ENCODE peak calls at places on chromosomes 4 and X, in five cellular contexts. N is neural progenitor cell, D is astrocyte, O is colonic mucosa, P is fibroblast of lung. F is an unnamed sample. For H3K36me3, the result is how much of the 10 kb centered on the place peaks cover.

GRCh38 chr4:26237916-26238315 is 82.9 kb upstream of the RBPJ start:
- DNase-seq in N (no peak), D (no peak), O (no peak), P (no peak), F (no peak)

GRCh38 chr4:128630881-128631280 is 178.6 kb upstream of the JADE1 start:
- DNase-seq in N (no peak), D (peak), O (no peak), P (peak), F (no peak)

GRCh38 chrX:93673869-93674271 is at the start of gene FAM133A:
- DNase-seq in N (no peak), D (peak), O (no peak), P (peak), F (no peak)

GRCh38 chr4:108473163-108473720 is 147.1 kb upstream of the RPL34 start:
- DNase-seq in N (no peak), D (no peak), O (no peak), P (peak), F (no peak)

GRCh38 chr4:150150545-150151156 is 72.4 kb downstream of the DCLK2 start:
- DNase-seq in N (peak), D (no peak), O (no peak), P (no peak), F (no peak)

GRCh38 chr4:5962416-5962815 is 55.8 kb downstream of the C4orf50 start:
- DNase-seq in N (peak), D (no peak), O (no peak), P (no peak), F (no peak)

GRCh38 chrX:153804621-153805020 is 10.2 kb downstream of the SSR4 start:
- DNase-seq in N (no peak), D (no peak), O (no peak), P (no peak), F (no peak)

GRCh38 chrX:13387656-13388421 is 68.0 kb upstream of the ATXN3L start:
- DNase-seq in N (no peak), D (peak), O (no peak), P (no peak), F (no peak)

GRCh38 chr4:140308366-140309123 is 64.9 kb upstream of the SCOC start:
- DNase-seq in N (no peak), D (peak), O (peak), P (peak), F (no peak)

GRCh38 chr4:4642201-4643025 is 100.6 kb upstream of the STX18 start:
- DNase-seq in N (peak), D (no peak), O (no peak), P (no peak), F (no peak)

GRCh38 chr4:188941524-188942109 is 802.4 kb downstream of the TRIML1 start:
- DNase-seq in N (no peak), D (peak), O (no peak), P (peak), F (no peak)

GRCh38 chr4:18695733-18696527 is 674.4 kb upstream of the LCORL start:
- DNase-seq in N (peak), D (no peak), O (no peak), P (no peak), F (no peak)

GRCh38 chr4:73952352-73952751 is 29.5 kb downstream of the PF4 start:
- DNase-seq in N (no peak), D (no peak), O (no peak), P (no peak), F (no peak)

GRCh38 chrX:134377537-134377936 is 82.4 kb upstream of the HPRT1 start:
- DNase-seq in N (peak), D (peak), O (no peak), P (peak), F (no peak)

GRCh38 chr4:66929748-66930147 is 615.6 kb downstream of the CENPC start:
- DNase-seq in N (no peak), D (no peak), O (no peak), P (no peak), F (no peak)

GRCh38 chr4:169070071-169070894 is 60.2 kb upstream of the CBR4 start:
- DNase-seq in N (peak), D (peak), O (peak), P (no peak), F (peak)

GRCh38 chr4:10013722-10014121 is 7.6 kb downstream of the SLC2A9 start:
- DNase-seq in N (peak), D (no peak), O (peak), P (peak), F (no peak)

GRCh38 chr4:54098375-54098774 is 1.6 kb upstream of the GSX2 start:
- DNase-seq in N (peak), D (no peak), O (no peak), P (no peak), F (no peak)

GRCh38 chr4:184192933-184193332 is 24.7 kb downstream of the ENPP6 start:
- DNase-seq in N (no peak), D (no peak), O (no peak), P (no peak), F (no peak)

GRCh38 chr4:7043521-7044414 is 596 bp downstream of the TADA2B start:
- DNase-seq in N (no peak), D (peak), O (peak), P (peak), F (peak)

GRCh38 chr4:899556-899906 is 32.6 kb downstream of the GAK start:
- DNase-seq in N (no peak), D (no peak), O (no peak), P (no peak), F (peak)

GRCh38 chr4:898869-899555 is 33.1 kb downstream of the GAK start:
- DNase-seq in N (no peak), D (no peak), O (no peak), P (no peak), F (peak)

GRCh38 chr4:901192-901910 is 30.8 kb downstream of the GAK start:
- DNase-seq in N (no peak), D (no peak), O (no peak), P (no peak), F (peak)

GRCh38 chr4:900073-900472 is 32.0 kb downstream of the GAK start:
- DNase-seq in N (no peak), D (no peak), O (no peak), P (no peak), F (peak)

GRCh38 chr4:900721-901120 is 31.4 kb downstream of the GAK start:
- DNase-seq in N (no peak), D (no peak), O (no peak), P (no peak), F (peak)
- TF ChIP-seq CTCF in N (no peak), D (no peak), O (no peak), P (no peak), F (no peak)

GRCh38 chrX:71637253-71637618 is 18.9 kb upstream of the CXCR3 start:
- DNase-seq in N (no peak), D (peak), O (no peak), P (peak), F (no peak)
- H3K9ac ChIP-seq in N (no peak), D (no peak), O (no peak), P (no peak), F (no peak)

GRCh38 chr4:118738090-118738489 is 52.9 kb downstream of the METTL14 start:
- DNase-seq in N (no peak), D (no peak), O (no peak), P (no peak), F (no peak)

GRCh38 chr4:118734491-118735205 is 49.5 kb downstream of the METTL14 start:
- DNase-seq in N (no peak), D (peak), O (no peak), P (no peak), F (no peak)

GRCh38 chr4:118738999-118739690 is 54.0 kb downstream of the METTL14 start:
- DNase-seq in N (no peak), D (no peak), O (no peak), P (no peak), F (no peak)

GRCh38 chr4:118740869-118741268 is 55.7 kb downstream of the METTL14 start:
- DNase-seq in N (peak), D (no peak), O (no peak), P (peak), F (no peak)

DNA sequence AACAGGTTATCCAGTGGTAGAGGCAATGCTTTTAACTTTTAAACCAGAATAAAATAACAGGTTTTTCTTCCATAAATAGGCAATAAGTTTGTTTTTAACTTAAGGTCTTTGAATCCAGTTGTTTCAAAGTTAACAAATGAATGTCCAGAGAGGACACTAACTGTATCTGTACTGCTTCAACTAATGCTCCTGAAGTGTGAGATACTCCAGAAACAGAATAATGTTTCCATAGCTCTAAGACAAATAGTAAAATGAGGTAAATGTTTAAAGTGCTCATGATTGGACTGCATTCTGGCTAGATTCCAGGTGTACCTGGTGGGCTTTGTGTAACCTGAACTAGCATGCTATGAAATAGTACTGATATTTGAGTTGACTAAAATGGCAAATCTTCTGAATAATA is 51.7 kb downstream of the METTL14 start:
- DNase-seq in N (no peak), D (no peak), O (no peak), P (no peak), F (no peak)
- H3K36me3 ChIP-seq in N (under half), D (half or more), O (under half), P (under half), F (under half)

GRCh38 chr4:663438-664428 is 10.3 kb downstream of the ATP5ME start:
- DNase-seq in N (peak), D (no peak), O (no peak), P (no peak), F (peak)
- TF ChIP-seq CTCF in N (peak), D (no peak), O (no peak), P (peak), F (no peak)